ENCODE peak calls at places on chromosomes 12 and 14, in five cellular contexts. U, J, A, O and B are unnamed samples.

GRCh38 chr12:132488127-132489077 is 1.5 kb upstream of the FBRSL1 start:
- DNase-seq in U (no peak), J (no peak), A (no peak), O (no peak), B (no peak)

GRCh38 chr14:36520601-36521525 is 831 bp upstream of the NKX2-1 start:
- DNase-seq in U (no peak), J (no peak), A (peak), O (peak), B (peak)

GRCh38 chr14:92511472-92512247 is 1.9 kb upstream of the RIN3 start:
- DNase-seq in U (no peak), J (no peak), A (peak), O (peak), B (peak)

GRCh38 chr14:42222924-42223471 is 616.3 kb downstream of the LRFN5 start:
- DNase-seq in U (no peak), J (no peak), A (peak), O (no peak), B (no peak)

GRCh38 chr14:102805454-102805891 is 28.2 kb downstream of the TRAF3 start:
- DNase-seq in U (no peak), J (no peak), A (no peak), O (no peak), B (no peak)

GRCh38 chr14:95339301-95339865 is 19.7 kb upstream of the CLMN start:
- DNase-seq in U (no peak), J (peak), A (no peak), O (no peak), B (peak)

GRCh38 chr14:49946320-49947141 is 53.6 kb downstream of the ARF6 start:
- DNase-seq in U (no peak), J (peak), A (peak), O (no peak), B (peak)

GRCh38 chr12:80233926-80234325 is 134.6 kb downstream of the OTOGL start:
- DNase-seq in U (no peak), J (no peak), A (no peak), O (no peak), B (no peak)

GRCh38 chr12:4112290-4112689 is 161.3 kb upstream of the CCND2 start:
- DNase-seq in U (no peak), J (no peak), A (no peak), O (no peak), B (no peak)

GRCh38 chr14:80456200-80456599 is 244.9 kb upstream of the DIO2 start:
- DNase-seq in U (no peak), J (no peak), A (no peak), O (no peak), B (no peak)

GRCh38 chr12:48972213-48973021 is 882 bp upstream of the WNT10B start:
- DNase-seq in U (no peak), J (no peak), A (no peak), O (no peak), B (no peak)

GRCh38 chr12:46446645-46447044 is 74.1 kb upstream of the SLC38A2 start:
- DNase-seq in U (no peak), J (no peak), A (no peak), O (no peak), B (no peak)

GRCh38 chr14:65910108-65910507 is 497.6 kb downstream of the FUT8 start:
- DNase-seq in U (no peak), J (no peak), A (peak), O (no peak), B (no peak)

GRCh38 chr12:105555556-105555973 is 225.1 kb downstream of the C12orf75 start:
- DNase-seq in U (no peak), J (no peak), A (no peak), O (no peak), B (peak)

GRCh38 chr12:4256043-4256826 is 17.3 kb upstream of the CCND2 start:
- DNase-seq in U (no peak), J (no peak), A (no peak), O (no peak), B (no peak)

GRCh38 chr12:108112815-108113556 is 16.1 kb upstream of the WSCD2 start:
- DNase-seq in U (no peak), J (no peak), A (no peak), O (no peak), B (no peak)

GRCh38 chr12:50555471-50555885 is 50.7 kb downstream of the DIP2B start:
- DNase-seq in U (no peak), J (no peak), A (no peak), O (no peak), B (no peak)

GRCh38 chr12:53145383-53145782 is 35.1 kb upstream of the ZNF740 start:
- DNase-seq in U (no peak), J (no peak), A (no peak), O (no peak), B (no peak)

GRCh38 chr14:69701857-69702256 is 65.1 kb upstream of the SRSF5 start:
- DNase-seq in U (no peak), J (no peak), A (no peak), O (no peak), B (no peak)

GRCh38 chr12:122946690-122947271 is 19.5 kb downstream of the ABCB9 start:
- DNase-seq in U (peak), J (peak), A (peak), O (peak), B (peak)

GRCh38 chr12:96427269-96427729 is 27.1 kb upstream of the CDK17 start:
- DNase-seq in U (no peak), J (peak), A (peak), O (peak), B (peak)

GRCh38 chr12:53538209-53538689 is 31.0 kb upstream of the NPFF start:
- DNase-seq in U (no peak), J (peak), A (no peak), O (no peak), B (peak)

GRCh38 chr12:17593715-17594406 is 496.1 kb downstream of the RERGL start:
- DNase-seq in U (no peak), J (no peak), A (no peak), O (no peak), B (no peak)

GRCh38 chr12:52496590-52497071 is 3.6 kb upstream of the KRT6A start:
- DNase-seq in U (no peak), J (no peak), A (peak), O (no peak), B (peak)

GRCh38 chr12:6452245-6452731 is 446 bp downstream of the TAPBPL start:
- DNase-seq in U (no peak), J (peak), A (no peak), O (no peak), B (peak)

GRCh38 chr14:89117017-89117416 is 292.6 kb downstream of the TTC8 start:
- DNase-seq in U (no peak), J (no peak), A (no peak), O (no peak), B (no peak)

GRCh38 chr14:102786758-102787157 is 9.5 kb downstream of the TRAF3 start:
- DNase-seq in U (no peak), J (no peak), A (no peak), O (no peak), B (no peak)

GRCh38 chr12:77213316-77213715 is 147.9 kb upstream of the E2F7 start:
- DNase-seq in U (no peak), J (peak), A (no peak), O (no peak), B (no peak)

GRCh38 chr12:96375173-96375572 is 25.1 kb downstream of the CDK17 start:
- DNase-seq in U (no peak), J (peak), A (no peak), O (no peak), B (no peak)

GRCh38 chr12:11765817-11766794 is 116.6 kb downstream of the ETV6 start:
- DNase-seq in U (peak), J (peak), A (no peak), O (no peak), B (no peak)

GRCh38 chr12:130102266-130102665 is 60.0 kb upstream of the FZD10 start:
- DNase-seq in U (no peak), J (no peak), A (no peak), O (no peak), B (no peak)

GRCh38 chr12:74412607-74413230 is 124.9 kb upstream of the ATXN7L3B start:
- DNase-seq in U (no peak), J (no peak), A (no peak), O (no peak), B (peak)

GRCh38 chr12:49893753-49894752 is 9.6 kb downstream of the FAIM2 start:
- DNase-seq in U (no peak), J (peak), A (peak), O (no peak), B (no peak)

GRCh38 chr12:1655225-1655788 is 26.3 kb downstream of the WNT5B start:
- DNase-seq in U (no peak), J (no peak), A (no peak), O (no peak), B (no peak)

GRCh38 chr12:72966684-72967083 is 694.5 kb downstream of the TRHDE start:
- DNase-seq in U (no peak), J (no peak), A (no peak), O (no peak), B (no peak)

GRCh38 chr14:34628681-34629135 is 1.2 kb downstream of the SNX6 start:
- DNase-seq in U (no peak), J (no peak), A (peak), O (no peak), B (peak)

GRCh38 chr14:67440513-67440912 is 28.5 kb upstream of the PLEK2 start:
- DNase-seq in U (no peak), J (peak), A (no peak), O (no peak), B (peak)

GRCh38 chr14:21097616-21098133 is 780 bp downstream of the ZNF219 start:
- DNase-seq in U (no peak), J (no peak), A (no peak), O (no peak), B (no peak)

GRCh38 chr12:86212970-86213369 is 43.2 kb downstream of the MGAT4C start:
- DNase-seq in U (no peak), J (no peak), A (no peak), O (no peak), B (no peak)